ENCODE peak calls at places on chromosomes 16 and 17, in five cellular contexts. U is hypothalamus; D is stimulated activated CD4-positive, alpha-beta T cell treated with anti-CD3 and anti-CD28 coated beads, Interleukin-1b, Interleukin-23, amount 100 ng/mL, for 1 hour; I is NCI-H2029 treated with DMSO at 0.1 percent for 48 hours; K is vagina. P is an unnamed sample.
A peak's percentile ranks its signal among the peaks of the same experiment; 100 is the strongest.

GRCh38 chr17:9195961-9196668 is 174.8 kb downstream of the NTN1 start:
- DNase-seq in U (no peak), D (no peak), I (no peak), K (no peak), P (no peak)

GRCh38 chr17:62933986-62934385 is 32.0 kb upstream of the TANC2 start:
- DNase-seq in U (no peak), D (no peak), I (no peak), K (no peak), P (no peak)

GRCh38 chr17:81694810-81695209 is 8.4 kb upstream of the MRPL12 start:
- DNase-seq in U (no peak), D (no peak), I (no peak), K (no peak), P (no peak)

GRCh38 chr17:59838196-59838911 is 54.4 kb downstream of the TUBD1 start:
- DNase-seq in U (no peak), D (no peak), I (no peak), K (no peak), P (no peak)

GRCh38 chr16:21211486-21211885 is at the start of gene ZP2:
- DNase-seq in U (no peak), D (no peak), I (no peak), K (no peak), P (no peak)

GRCh38 chr17:66763056-66763455 is 71.9 kb upstream of the CACNG5 start:
- DNase-seq in U (no peak), D (no peak), I (no peak), K (no peak), P (no peak)

GRCh38 chr17:67244621-67245072 is 349 bp downstream of the HELZ start:
- DNase-seq in U (no peak), D (no peak), I (no peak), K (no peak), P (no peak)

GRCh38 chr16:24478401-24478800 is 61.0 kb upstream of the RBBP6 start:
- DNase-seq in U (no peak), D (no peak), I (no peak), K (no peak), P (no peak)

GRCh38 chr17:59607817-59608403 is 11.8 kb upstream of the CLTC start:
- DNase-seq in U (no peak), D (peak; percentile 17), I (no peak), K (no peak), P (no peak)

GRCh38 chr16:64440005-64440404 is 681.9 kb downstream of the CDH11 start:
- DNase-seq in U (no peak), D (no peak), I (no peak), K (no peak), P (no peak)

GRCh38 chr16:84207266-84207665 is 16.3 kb downstream of the ADAD2 start:
- DNase-seq in U (no peak), D (no peak), I (no peak), K (no peak), P (no peak)

GRCh38 chr16:27204232-27204915 is 1.0 kb downstream of the KDM8 start:
- DNase-seq in U (no peak), D (no peak), I (no peak), K (no peak), P (no peak)

GRCh38 chr16:73544266-73544665 is 496.3 kb upstream of the ZFHX3 start:
- DNase-seq in U (no peak), D (no peak), I (no peak), K (no peak), P (no peak)

GRCh38 chr17:57747221-57748017 is 2.3 kb upstream of the CCDC182 start:
- DNase-seq in U (peak; percentile 43), D (no peak), I (peak; percentile 55), K (no peak), P (peak; percentile 32)

GRCh38 chr17:40490289-40490853 is 11.1 kb downstream of the TNS4 start:
- DNase-seq in U (peak; percentile 66), D (no peak), I (no peak), K (no peak), P (no peak)

GRCh38 chr16:78098544-78099371 is 696 bp upstream of the WWOX start:
- DNase-seq in U (no peak), D (no peak), I (no peak), K (no peak), P (no peak)

GRCh38 chr17:44321246-44322120 is 3.1 kb downstream of the SLC25A39 start:
- DNase-seq in U (no peak), D (no peak), I (no peak), K (no peak), P (no peak)

GRCh38 chr17:15180121-15180561 is 85.0 kb downstream of the PMP22 start:
- DNase-seq in U (no peak), D (no peak), I (no peak), K (no peak), P (no peak)

GRCh38 chr16:272633-273546 is 2.9 kb downstream of the RGS11 start:
- DNase-seq in U (no peak), D (no peak), I (no peak), K (no peak), P (no peak)

GRCh38 chr17:69869667-69870066 is 205.4 kb upstream of the KCNJ16 start:
- DNase-seq in U (no peak), D (no peak), I (no peak), K (no peak), P (no peak)

GRCh38 chr16:72425571-72426341 is 253.8 kb upstream of the PMFBP1 start:
- DNase-seq in U (peak; percentile 74), D (no peak), I (peak; percentile 26), K (no peak), P (no peak)

GRCh38 chr17:4607773-4608187 is 23.5 kb downstream of the SMTNL2 start:
- DNase-seq in U (peak; percentile 14), D (no peak), I (no peak), K (no peak), P (no peak)

GRCh38 chr17:45743626-45744326 is 40.3 kb upstream of the CRHR1 start:
- DNase-seq in U (no peak), D (no peak), I (no peak), K (no peak), P (no peak)

GRCh38 chr17:38879878-38880727 is 10.2 kb downstream of the LASP1 start:
- DNase-seq in U (no peak), D (no peak), I (no peak), K (no peak), P (peak; percentile 88)

GRCh38 chr17:10752696-10753095 is 22.9 kb upstream of the TMEM220 start:
- DNase-seq in U (no peak), D (no peak), I (no peak), K (no peak), P (no peak)

GRCh38 chr17:81512984-81513668 is 527 bp upstream of the ACTG1 start:
- DNase-seq in U (peak; percentile 45), D (no peak), I (no peak), K (no peak), P (no peak)

GRCh38 chr16:21703589-21704174 is 39.9 kb downstream of the OTOA start:
- DNase-seq in U (no peak), D (no peak), I (no peak), K (no peak), P (no peak)

GRCh38 chr16:11379420-11379819 is 34.2 kb downstream of the RMI2 start:
- DNase-seq in U (no peak), D (no peak), I (no peak), K (no peak), P (no peak)

P was measured in 8988T.